ENCODE peak calls at places on chromosomes 5 and 9, in nine cellular contexts. A is nephron progenitor cell; U is GM19239; M is T follicular helper cell; Q is frontal cortex; N is stimulated activated CD4-positive, alpha-beta T cell treated with anti-CD3 and anti-CD28 coated beads, Interleukin-2, amount 100 ng/mL, for 48 hours; J is LoVo; F is NCI-H1417; C is stromal cell of bone marrow. T is an unnamed sample.

GRCh38 chr9:115122937-115123336 is 5.0 kb upstream of the TNC start:
- DNase-seq in U (no peak), A (no peak), J (no peak), C (no peak), N (no peak), M (no peak), F (no peak), Q (no peak), T (no peak)

GRCh38 chr5:140239461-140239860 is 63.4 kb downstream of the PFDN1 start:
- DNase-seq in U (no peak), M (no peak), Q (no peak), A (no peak), F (no peak), N (no peak), C (no peak), J (no peak), T (no peak)

GRCh38 chr5:5331838-5332237 is 90.6 kb upstream of the ICE1 start:
- DNase-seq in F (no peak), J (no peak), N (no peak), C (no peak), U (no peak), Q (no peak), A (no peak), M (no peak), T (no peak)

GRCh38 chr5:31886206-31886605 is 247.3 kb downstream of the PDZD2 start:
- DNase-seq in M (no peak), Q (no peak), F (no peak), N (no peak), A (no peak), U (no peak), J (no peak), C (no peak), T (no peak)

GRCh38 chr9:92634712-92635605 is 35.0 kb downstream of the IPPK start:
- DNase-seq in F (peak; percentile 33), N (peak; percentile 62), J (peak; percentile 32), Q (peak; percentile 64), U (peak; percentile 71), M (peak; percentile 44), A (peak; percentile 88), C (no peak), T (peak; percentile 70)

GRCh38 chr5:107607656-107608368 is 62.9 kb downstream of the EFNA5 start:
- DNase-seq in F (no peak), Q (no peak), U (no peak), M (no peak), C (no peak), J (no peak), N (no peak), A (no peak), T (peak; percentile 9)

GRCh38 chr5:80654054-80654390 is 430 bp upstream of the MSH3 start:
- DNase-seq in Q (no peak), F (no peak), U (peak; percentile 7), N (no peak), J (peak; percentile 57), M (no peak), C (no peak), A (no peak), T (peak; percentile 41)

GRCh38 chr5:28967848-28968247 is 1929.5 kb upstream of the CDH9 start:
- DNase-seq in C (no peak), N (no peak), J (no peak), A (no peak), F (no peak), U (no peak), Q (no peak), M (no peak), T (no peak)

GRCh38 chr9:122366074-122366672 is 4.7 kb upstream of the PTGS1 start:
- DNase-seq in C (no peak), M (no peak), U (no peak), A (no peak), F (no peak), J (no peak), Q (no peak), N (no peak), T (no peak)

GRCh38 chr9:122418016-122418415 is 47.2 kb downstream of the PTGS1 start:
- DNase-seq in N (no peak), A (no peak), M (no peak), U (no peak), J (no peak), Q (no peak), F (no peak), C (no peak), T (no peak)

GRCh38 chr5:10655686-10656075 is 91.8 kb downstream of the ANKRD33B start:
- DNase-seq in M (no peak), C (no peak), F (no peak), Q (no peak), A (no peak), N (no peak), U (no peak), J (no peak), T (no peak)

GRCh38 chr5:73030531-73030930 is 74.7 kb downstream of the FCHO2 start:
- DNase-seq in Q (no peak), U (no peak), A (no peak), C (no peak), N (no peak), M (no peak), J (no peak), F (no peak), T (peak; percentile 41)

GRCh38 chr9:136577941-136578619 is 32.2 kb upstream of the NOTCH1 start:
- DNase-seq in M (no peak), C (no peak), J (no peak), F (no peak), A (peak; percentile 13), U (no peak), Q (no peak), N (no peak), T (no peak)

GRCh38 chr9:2220036-2220435 is 204.9 kb downstream of the SMARCA2 start:
- DNase-seq in U (no peak), J (no peak), Q (no peak), C (no peak), M (no peak), F (no peak), N (no peak), A (no peak), T (no peak)

GRCh38 chr9:124353811-124354274 is 61.4 kb downstream of the PSMB7 start:
- DNase-seq in F (no peak), M (no peak), J (no peak), N (no peak), A (no peak), U (no peak), Q (no peak), C (peak; percentile 9), T (no peak)

GRCh38 chr9:116471093-116471906 is 215.8 kb upstream of the TRIM32 start:
- DNase-seq in C (no peak), J (no peak), U (no peak), M (no peak), N (no peak), A (peak; percentile 38), Q (no peak), F (no peak), T (no peak)

GRCh38 chr9:3205421-3206095 is 320.2 kb downstream of the RFX3 start:
- DNase-seq in Q (no peak), J (no peak), F (no peak), C (no peak), A (no peak), M (no peak), U (no peak), N (no peak), T (no peak)

GRCh38 chr9:135501261-135502167 is 1.0 kb downstream of the MRPS2 start:
- DNase-seq in Q (no peak), J (peak; percentile 62), M (no peak), C (peak; percentile 31), A (no peak), F (no peak), U (peak; percentile 83), N (no peak), T (no peak)

GRCh38 chr9:99368341-99369326 is 146.6 kb downstream of the SEC61B start:
- DNase-seq in A (peak; percentile 34), F (no peak), J (no peak), U (peak; percentile 26), M (no peak), C (peak; percentile 85), Q (peak; percentile 14), N (no peak), T (no peak)

GRCh38 chr5:150009671-150010387 is 9.3 kb downstream of the HMGXB3 start:
- DNase-seq in F (no peak), N (no peak), J (no peak), C (no peak), U (no peak), Q (no peak), A (no peak), M (no peak), T (no peak)

GRCh38 chr9:130215341-130216119 is 43.3 kb downstream of the NCS1 start:
- DNase-seq in C (no peak), M (no peak), Q (no peak), U (no peak), F (no peak), A (no peak), J (no peak), N (no peak), T (no peak)

T was measured in Caco-2.